ENCODE peak calls at places on chromosome 7, in seven cellular contexts. B is substantia nigra; K is activated CD4-positive, alpha-beta T cell treated with anti-CD3 and anti-CD28 coated beads for 1 hour; W is GM03348; X is B cell; Y is kidney; E is stimulated activated naive CD8-positive, alpha-beta T cell treated with anti-CD3 and anti-CD28 coated beads, Interleukin-15, Interleukin-2, amounts not matched to agents 100 U/mL and 50 U/mL, for 24 hours. Q is an unnamed sample.

GRCh38 chr7:75756340-75757297 is 15.4 kb downstream of the CCL26 start:
- DNase-seq in W (peak), X (no peak), Y (no peak), K (no peak), B (peak), E (no peak), Q (no peak)

GRCh38 chr7:15131661-15132060 is 229.1 kb upstream of the DGKB start:
- DNase-seq in B (no peak), K (no peak), W (peak), X (no peak), Y (no peak), E (no peak), Q (no peak)

GRCh38 chr7:3897430-3898385 is 596.7 kb downstream of the SDK1 start:
- DNase-seq in X (peak), K (peak), W (peak), E (peak), Y (no peak), B (peak), Q (peak)

GRCh38 chr7:55271069-55271468 is 94.1 kb upstream of the LANCL2 start:
- DNase-seq in B (no peak), Y (no peak), E (no peak), K (no peak), X (no peak), W (peak), Q (no peak)

GRCh38 chr7:130957722-130958360 is 223.8 kb upstream of the KLF14 start:
- DNase-seq in K (no peak), E (no peak), B (no peak), X (no peak), Y (no peak), W (no peak), Q (no peak)

GRCh38 chr7:43652364-43652763 is 69.5 kb downstream of the STK17A start:
- DNase-seq in B (no peak), Y (no peak), E (no peak), K (no peak), X (no peak), W (no peak), Q (no peak)

GRCh38 chr7:30201161-30201666 is 66.4 kb downstream of the MTURN start:
- DNase-seq in X (peak), E (no peak), B (no peak), Y (no peak), K (no peak), W (no peak), Q (no peak)

GRCh38 chr7:125775319-125775718 is 845.7 kb upstream of the POT1 start:
- DNase-seq in E (no peak), B (no peak), K (no peak), X (no peak), W (no peak), Y (no peak), Q (no peak)

GRCh38 chr7:80273327-80273726 is 138.7 kb downstream of the GNAI1 start:
- DNase-seq in K (no peak), B (no peak), W (peak), Y (no peak), X (no peak), E (no peak), Q (no peak)

GRCh38 chr7:3112499-3113134 is 69.0 kb upstream of the CARD11 start:
- DNase-seq in E (peak), X (no peak), K (no peak), B (no peak), Y (no peak), W (no peak), Q (peak)

Q was measured in activated naive CD8-positive, alpha-beta T cell treated with anti-CD3 and anti-CD28 coated beads, Interleukin-2, amount 50 U/mL, for 24 hours.